ENCODE peak calls at places on chromosome 10, in ten cellular contexts. One of them, this sample, is unnamed.

GRCh38 chr10:78367012-78367411 is 333.3 kb downstream of the RPS24 start:
- DNase-seq in heart right ventricle: no peak
- DNase-seq in GM20000: no peak
- DNase-seq in activated naive CD4-positive, alpha-beta T cell: no peak
- DNase-seq in stimulated activated CD8-positive, alpha-beta memory T cell treated with anti-CD3 and anti-CD28 coated beads, Interleukin-15, amount 100 ng/mL, for 1 hour: no peak
- DNase-seq in stimulated activated naive CD8-positive, alpha-beta T cell treated with anti-CD3 and anti-CD28 coated beads, Interleukin-15, Interleukin-2, amounts not matched to agents 100 U/mL and 50 U/mL, for 24 hours: no peak
- DNase-seq in cardiac septum: no peak
- DNase-seq in endothelial cell of umbilical vein: no peak
- DNase-seq in kidney: peak
- DNase-seq in NCI-H2227 treated with DMSO at 0.1 percent for 48 hours: no peak
- DNase-seq in this sample: peak

GRCh38 chr10:118045842-118046490 is 775 bp downstream of the RAB11FIP2 start:
- DNase-seq in heart right ventricle: no peak
- DNase-seq in endothelial cell of umbilical vein: peak
- DNase-seq in NCI-H2227 treated with DMSO at 0.1 percent for 48 hours: peak
- DNase-seq in stimulated activated CD8-positive, alpha-beta memory T cell treated with anti-CD3 and anti-CD28 coated beads, Interleukin-15, amount 100 ng/mL, for 1 hour: peak
- DNase-seq in stimulated activated naive CD8-positive, alpha-beta T cell treated with anti-CD3 and anti-CD28 coated beads, Interleukin-15, Interleukin-2, amounts not matched to agents 100 U/mL and 50 U/mL, for 24 hours: peak
- DNase-seq in GM20000: peak
- DNase-seq in cardiac septum: peak
- DNase-seq in activated naive CD4-positive, alpha-beta T cell: peak
- DNase-seq in kidney: peak
- DNase-seq in this sample: peak

GRCh38 chr10:18254692-18255091 is 114.5 kb downstream of the CACNB2 start:
- DNase-seq in kidney: no peak
- DNase-seq in GM20000: no peak
- DNase-seq in heart right ventricle: no peak
- DNase-seq in stimulated activated naive CD8-positive, alpha-beta T cell treated with anti-CD3 and anti-CD28 coated beads, Interleukin-15, Interleukin-2, amounts not matched to agents 100 U/mL and 50 U/mL, for 24 hours: no peak
- DNase-seq in stimulated activated CD8-positive, alpha-beta memory T cell treated with anti-CD3 and anti-CD28 coated beads, Interleukin-15, amount 100 ng/mL, for 1 hour: no peak
- DNase-seq in NCI-H2227 treated with DMSO at 0.1 percent for 48 hours: no peak
- DNase-seq in activated naive CD4-positive, alpha-beta T cell: no peak
- DNase-seq in endothelial cell of umbilical vein: no peak
- DNase-seq in cardiac septum: no peak
- DNase-seq in this sample: no peak

GRCh38 chr10:129946868-129947267 is 17.2 kb downstream of the EBF3 start:
- DNase-seq in stimulated activated CD8-positive, alpha-beta memory T cell treated with anti-CD3 and anti-CD28 coated beads, Interleukin-15, amount 100 ng/mL, for 1 hour: no peak
- DNase-seq in activated naive CD4-positive, alpha-beta T cell: no peak
- DNase-seq in cardiac septum: peak
- DNase-seq in GM20000: no peak
- DNase-seq in heart right ventricle: no peak
- DNase-seq in kidney: no peak
- DNase-seq in endothelial cell of umbilical vein: no peak
- DNase-seq in NCI-H2227 treated with DMSO at 0.1 percent for 48 hours: no peak
- DNase-seq in stimulated activated naive CD8-positive, alpha-beta T cell treated with anti-CD3 and anti-CD28 coated beads, Interleukin-15, Interleukin-2, amounts not matched to agents 100 U/mL and 50 U/mL, for 24 hours: no peak
- DNase-seq in this sample: peak

GRCh38 chr10:127903789-127904188 is 3.1 kb upstream of the PTPRE start:
- DNase-seq in NCI-H2227 treated with DMSO at 0.1 percent for 48 hours: no peak
- DNase-seq in activated naive CD4-positive, alpha-beta T cell: no peak
- DNase-seq in kidney: no peak
- DNase-seq in cardiac septum: no peak
- DNase-seq in stimulated activated CD8-positive, alpha-beta memory T cell treated with anti-CD3 and anti-CD28 coated beads, Interleukin-15, amount 100 ng/mL, for 1 hour: no peak
- DNase-seq in stimulated activated naive CD8-positive, alpha-beta T cell treated with anti-CD3 and anti-CD28 coated beads, Interleukin-15, Interleukin-2, amounts not matched to agents 100 U/mL and 50 U/mL, for 24 hours: no peak
- DNase-seq in heart right ventricle: no peak
- DNase-seq in GM20000: no peak
- DNase-seq in endothelial cell of umbilical vein: no peak
- DNase-seq in this sample: no peak

GRCh38 chr10:97575101-97575668 is 2.6 kb downstream of the ANKRD2 start:
- DNase-seq in cardiac septum: no peak
- DNase-seq in endothelial cell of umbilical vein: no peak
- DNase-seq in heart right ventricle: no peak
- DNase-seq in activated naive CD4-positive, alpha-beta T cell: no peak
- DNase-seq in stimulated activated CD8-positive, alpha-beta memory T cell treated with anti-CD3 and anti-CD28 coated beads, Interleukin-15, amount 100 ng/mL, for 1 hour: no peak
- DNase-seq in kidney: no peak
- DNase-seq in GM20000: no peak
- DNase-seq in stimulated activated naive CD8-positive, alpha-beta T cell treated with anti-CD3 and anti-CD28 coated beads, Interleukin-15, Interleukin-2, amounts not matched to agents 100 U/mL and 50 U/mL, for 24 hours: no peak
- DNase-seq in NCI-H2227 treated with DMSO at 0.1 percent for 48 hours: no peak
- DNase-seq in this sample: no peak

GRCh38 chr10:51718804-51719291 is 19.5 kb upstream of the CSTF2T start:
- DNase-seq in kidney: no peak
- DNase-seq in heart right ventricle: no peak
- DNase-seq in GM20000: no peak
- DNase-seq in NCI-H2227 treated with DMSO at 0.1 percent for 48 hours: no peak
- DNase-seq in stimulated activated CD8-positive, alpha-beta memory T cell treated with anti-CD3 and anti-CD28 coated beads, Interleukin-15, amount 100 ng/mL, for 1 hour: no peak
- DNase-seq in cardiac septum: no peak
- DNase-seq in stimulated activated naive CD8-positive, alpha-beta T cell treated with anti-CD3 and anti-CD28 coated beads, Interleukin-15, Interleukin-2, amounts not matched to agents 100 U/mL and 50 U/mL, for 24 hours: no peak
- DNase-seq in activated naive CD4-positive, alpha-beta T cell: no peak
- DNase-seq in endothelial cell of umbilical vein: no peak
- DNase-seq in this sample: no peak

GRCh38 chr10:89702121-89702480 is 711 bp downstream of the KIF20B start:
- DNase-seq in cardiac septum: no peak
- DNase-seq in kidney: no peak
- DNase-seq in heart right ventricle: no peak
- DNase-seq in GM20000: peak
- DNase-seq in activated naive CD4-positive, alpha-beta T cell: no peak
- DNase-seq in endothelial cell of umbilical vein: no peak
- DNase-seq in NCI-H2227 treated with DMSO at 0.1 percent for 48 hours: no peak
- DNase-seq in stimulated activated naive CD8-positive, alpha-beta T cell treated with anti-CD3 and anti-CD28 coated beads, Interleukin-15, Interleukin-2, amounts not matched to agents 100 U/mL and 50 U/mL, for 24 hours: peak
- DNase-seq in stimulated activated CD8-positive, alpha-beta memory T cell treated with anti-CD3 and anti-CD28 coated beads, Interleukin-15, amount 100 ng/mL, for 1 hour: no peak
- DNase-seq in this sample: no peak

GRCh38 chr10:49324711-49325110 is 25.7 kb downstream of the C10orf71 start:
- DNase-seq in activated naive CD4-positive, alpha-beta T cell: no peak
- DNase-seq in GM20000: no peak
- DNase-seq in kidney: no peak
- DNase-seq in endothelial cell of umbilical vein: no peak
- DNase-seq in stimulated activated naive CD8-positive, alpha-beta T cell treated with anti-CD3 and anti-CD28 coated beads, Interleukin-15, Interleukin-2, amounts not matched to agents 100 U/mL and 50 U/mL, for 24 hours: no peak
- DNase-seq in heart right ventricle: no peak
- DNase-seq in cardiac septum: peak
- DNase-seq in stimulated activated CD8-positive, alpha-beta memory T cell treated with anti-CD3 and anti-CD28 coated beads, Interleukin-15, amount 100 ng/mL, for 1 hour: no peak
- DNase-seq in NCI-H2227 treated with DMSO at 0.1 percent for 48 hours: no peak
- DNase-seq in this sample: no peak

GRCh38 chr10:17038627-17039026 is 91.0 kb downstream of the CUBN start:
- DNase-seq in kidney: no peak
- DNase-seq in NCI-H2227 treated with DMSO at 0.1 percent for 48 hours: no peak
- DNase-seq in cardiac septum: no peak
- DNase-seq in activated naive CD4-positive, alpha-beta T cell: no peak
- DNase-seq in stimulated activated CD8-positive, alpha-beta memory T cell treated with anti-CD3 and anti-CD28 coated beads, Interleukin-15, amount 100 ng/mL, for 1 hour: no peak
- DNase-seq in GM20000: no peak
- DNase-seq in endothelial cell of umbilical vein: no peak
- DNase-seq in heart right ventricle: peak
- DNase-seq in stimulated activated naive CD8-positive, alpha-beta T cell treated with anti-CD3 and anti-CD28 coated beads, Interleukin-15, Interleukin-2, amounts not matched to agents 100 U/mL and 50 U/mL, for 24 hours: no peak
- DNase-seq in this sample: peak

This sample was measured in sigmoid colon.